ENCODE peak calls at places on chromosomes 12 and 14, in five cellular contexts. L is lower lobe of right lung; I is HS-5; H is progenitor cell of endocrine pancreas; A is activated naive CD8-positive, alpha-beta T cell treated with anti-CD3 and anti-CD28 coated beads for 36 hours. P is an unnamed sample.

GRCh38 chr14:80464531-80465149 is 253.3 kb upstream of the DIO2 start:
- DNase-seq in L (no peak), I (no peak), H (no peak), A (no peak), P (no peak)

GRCh38 chr14:55207832-55208231 is 16.4 kb upstream of the DLGAP5 start:
- DNase-seq in L (no peak), I (no peak), H (no peak), A (no peak), P (no peak)

GRCh38 chr12:25585021-25585523 is 32.0 kb upstream of the LMNTD1 start:
- DNase-seq in L (no peak), I (no peak), H (no peak), A (no peak), P (peak)

GRCh38 chr12:95548539-95549391 is 2.5 kb downstream of the USP44 start:
- DNase-seq in L (peak), I (no peak), H (peak), A (peak), P (peak)

GRCh38 chr12:47079894-47080724 is at the start of gene AMIGO2:
- DNase-seq in L (peak), I (no peak), H (no peak), A (peak), P (peak)

GRCh38 chr12:120261951-120262851 is 3.3 kb downstream of the PXN start:
- DNase-seq in L (no peak), I (peak), H (no peak), A (peak), P (peak)

GRCh38 chr12:18813753-18814152 is 75.8 kb downstream of the CAPZA3 start:
- DNase-seq in L (no peak), I (no peak), H (no peak), A (no peak), P (no peak)

GRCh38 chr12:12533238-12533829 is 29.3 kb downstream of the DUSP16 start:
- DNase-seq in L (peak), I (no peak), H (no peak), A (no peak), P (no peak)

GRCh38 chr14:88551936-88552565 is 2.8 kb downstream of the PTPN21 start:
- DNase-seq in L (no peak), I (no peak), H (no peak), A (no peak), P (peak)

P was measured in prostate gland.